ENCODE peak calls at places on chromosomes 1 and 21, in nine cellular contexts. Z is H7; T is omental fat pad; U is left ventricle myocardium inferior; P is GM20000; C is T1000; V is activated naive CD8-positive, alpha-beta T cell treated with anti-CD3 and anti-CD28 coated beads for 36 hours; L is EH; G is head of caudate nucleus. Q is an unnamed sample.

GRCh38 chr21:36966846-36967657 is 583 bp upstream of the HLCS start:
- DNase-seq in Z (no peak), T (no peak), U (no peak), P (no peak), C (no peak), V (no peak), L (peak), G (no peak), Q (no peak)

GRCh38 chr1:199808110-199808870 is 219.2 kb upstream of the NR5A2 start:
- DNase-seq in Z (no peak), T (no peak), U (no peak), P (no peak), C (no peak), V (no peak), L (no peak), G (no peak), Q (no peak)

GRCh38 chr1:151196292-151196800 is 2.0 kb upstream of the PIP5K1A start:
- DNase-seq in Z (peak), T (no peak), U (peak), P (peak), C (peak), V (peak), L (peak), G (peak), Q (no peak)

GRCh38 chr1:97632075-97632474 is 288.8 kb downstream of the DPYD start:
- DNase-seq in Z (no peak), T (no peak), U (no peak), P (no peak), C (peak), V (no peak), L (peak), G (no peak), Q (no peak)

GRCh38 chr1:23964235-23964668 is 4.6 kb downstream of the PNRC2 start:
- DNase-seq in Z (no peak), T (no peak), U (no peak), P (no peak), C (no peak), V (no peak), L (no peak), G (no peak), Q (no peak)

GRCh38 chr21:27112186-27112585 is 145.3 kb upstream of the ADAMTS5 start:
- DNase-seq in Z (no peak), T (no peak), U (no peak), P (no peak), C (no peak), V (no peak), L (no peak), G (no peak), Q (no peak)

GRCh38 chr1:241990040-241990439 is 8.9 kb downstream of the MAP1LC3C start:
- DNase-seq in Z (peak), T (peak), U (peak), P (no peak), C (peak), V (no peak), L (peak), G (peak), Q (peak)

GRCh38 chr1:46520063-46520911 is 30.7 kb downstream of the DMBX1 start:
- DNase-seq in Z (peak), T (no peak), U (no peak), P (no peak), C (peak), V (no peak), L (peak), G (peak), Q (no peak)

GRCh38 chr21:35703704-35704103 is 356.6 kb downstream of the SETD4 start:
- DNase-seq in Z (no peak), T (no peak), U (no peak), P (no peak), C (no peak), V (no peak), L (no peak), G (no peak), Q (no peak)

GRCh38 chr1:74937176-74937575 is 197.0 kb upstream of the LHX8 start:
- DNase-seq in Z (no peak), T (no peak), U (no peak), P (no peak), C (no peak), V (no peak), L (no peak), G (no peak), Q (no peak)

GRCh38 chr1:232340448-232340847 is 289.5 kb downstream of the SIPA1L2 start:
- DNase-seq in Z (no peak), T (no peak), U (no peak), P (no peak), C (no peak), V (no peak), L (peak), G (no peak), Q (no peak)

GRCh38 chr1:110638062-110638461 is 31.9 kb upstream of the KCNA2 start:
- DNase-seq in Z (no peak), T (no peak), U (no peak), P (no peak), C (no peak), V (no peak), L (no peak), G (no peak), Q (no peak)

GRCh38 chr1:30523055-30524020 is 200.0 kb downstream of the MATN1 start:
- DNase-seq in Z (no peak), T (no peak), U (peak), P (no peak), C (no peak), V (no peak), L (peak), G (peak), Q (no peak)

GRCh38 chr1:219753901-219754300 is 141.0 kb upstream of the ZC3H11B start:
- DNase-seq in Z (no peak), T (no peak), U (no peak), P (no peak), C (no peak), V (no peak), L (no peak), G (no peak), Q (no peak)

GRCh38 chr1:212157252-212157651 is 121.7 kb downstream of the DTL start:
- DNase-seq in Z (no peak), T (no peak), U (no peak), P (no peak), C (no peak), V (no peak), L (no peak), G (no peak), Q (no peak)

GRCh38 chr1:192489748-192490147 is 85.8 kb upstream of the RGS1 start:
- DNase-seq in Z (no peak), T (no peak), U (peak), P (no peak), C (peak), V (peak), L (peak), G (no peak), Q (no peak)